ENCODE peak calls at places on chromosomes 6 and 20, in seven cellular contexts. K is K562, F is H1, S is SK-N-SH, R is GM12891, H is GM12878, E is HepG2. A is an unnamed sample.

GRCh38 chr6:54586251-54586650 is 260.3 kb upstream of the FAM83B start:
- DNase-seq in K (no peak), F (no peak), S (no peak), R (no peak), H (no peak), E (no peak), A (no peak)

GRCh38 chr6:134173007-134173690 is 120.7 kb upstream of the SLC2A12 start:
- DNase-seq in K (no peak), F (no peak), S (no peak), R (no peak), H (no peak), E (no peak), A (no peak)

GRCh38 chr20:61223121-61223520 is 28.9 kb upstream of the CDH4 start:
- DNase-seq in K (no peak), F (no peak), S (no peak), R (no peak), H (no peak), E (no peak), A (no peak)

GRCh38 chr6:31270788-31271640 is 878 bp downstream of the HLA-C start:
- DNase-seq in K (no peak), F (no peak), S (peak; percentile 49), R (peak; percentile 52), H (no peak), E (no peak), A (peak; percentile 25)

GRCh38 chr6:30926644-30927043 is 5.3 kb downstream of the SFTA2 start:
- DNase-seq in K (no peak), F (no peak), S (no peak), R (no peak), H (no peak), E (no peak), A (no peak)

GRCh38 chr20:10761786-10762185 is 88.0 kb upstream of the JAG1 start:
- DNase-seq in K (no peak), F (no peak), S (no peak), R (no peak), H (no peak), E (peak; percentile 28), A (no peak)

GRCh38 chr6:7523922-7524321 is 17.5 kb upstream of the DSP start:
- DNase-seq in K (no peak), F (no peak), S (no peak), R (no peak), H (no peak), E (no peak), A (no peak)

GRCh38 chr20:21396045-21396893 is 1.1 kb downstream of the NKX2-4 start:
- DNase-seq in K (no peak), F (no peak), S (peak; percentile 68), R (peak; percentile 13), H (no peak), E (no peak), A (no peak)

GRCh38 chr6:42787018-42787611 is 5.3 kb downstream of the BICRAL start:
- DNase-seq in K (no peak), F (no peak), S (no peak), R (no peak), H (no peak), E (no peak), A (no peak)

GRCh38 chr6:7723041-7723447 is 2.9 kb upstream of the BMP6 start:
- DNase-seq in K (peak; percentile 70), F (peak; percentile 61), S (peak; percentile 50), R (peak; percentile 20), H (no peak), E (peak; percentile 79), A (no peak)

GRCh38 chr6:39056191-39056590 is 7.6 kb downstream of the GLP1R start:
- DNase-seq in K (no peak), F (no peak), S (no peak), R (no peak), H (no peak), E (no peak), A (no peak)

GRCh38 chr20:577167-577791 is 32.8 kb downstream of the TCF15 start:
- DNase-seq in K (peak; percentile 58), F (no peak), S (no peak), R (no peak), H (no peak), E (peak; percentile 70), A (no peak)

GRCh38 chr20:24100370-24101011 is 111.9 kb upstream of the GGTLC1 start:
- DNase-seq in K (peak; percentile 30), F (no peak), S (peak; percentile 53), R (peak; percentile 23), H (no peak), E (peak; percentile 70), A (no peak)

GRCh38 chr6:124661231-124661630 is 301.0 kb upstream of the RNF217 start:
- DNase-seq in K (no peak), F (no peak), S (no peak), R (no peak), H (no peak), E (no peak), A (no peak)

GRCh38 chr6:108559097-108559883 is 1.4 kb upstream of the FOXO3 start:
- DNase-seq in K (peak; percentile 78), F (no peak), S (peak; percentile 85), R (peak; percentile 41), H (no peak), E (peak; percentile 64), A (peak; percentile 66)

GRCh38 chr6:36319834-36320233 is 16.9 kb downstream of the BNIP5 start:
- DNase-seq in K (no peak), F (no peak), S (no peak), R (no peak), H (no peak), E (no peak), A (no peak)

GRCh38 chr20:58293453-58293852 is 16.1 kb upstream of the RAB22A start:
- DNase-seq in K (peak; percentile 55), F (no peak), S (peak; percentile 61), R (no peak), H (no peak), E (peak; percentile 28), A (no peak)

GRCh38 chr20:2771631-2772080 is 28.8 kb downstream of the CPXM1 start:
- DNase-seq in K (no peak), F (no peak), S (no peak), R (no peak), H (no peak), E (peak; percentile 26), A (no peak)

GRCh38 chr6:153677522-153677921 is 361.5 kb upstream of the OPRM1 start:
- DNase-seq in K (no peak), F (no peak), S (no peak), R (no peak), H (no peak), E (no peak), A (no peak)

GRCh38 chr20:44050327-44050726 is 135.7 kb downstream of the TOX2 start:
- DNase-seq in K (no peak), F (no peak), S (no peak), R (no peak), H (no peak), E (no peak), A (no peak)

GRCh38 chr20:44051661-44052000 is 135.4 kb downstream of the JPH2 start:
- DNase-seq in K (no peak), F (no peak), S (no peak), R (no peak), H (no peak), E (no peak), A (no peak)

GRCh38 chr20:44052166-44052565 is 134.8 kb downstream of the JPH2 start:
- DNase-seq in K (no peak), F (no peak), S (no peak), R (no peak), H (no peak), E (no peak), A (no peak)

GRCh38 chr20:44053046-44053445 is 133.9 kb downstream of the JPH2 start:
- DNase-seq in K (no peak), F (no peak), S (no peak), R (no peak), H (no peak), E (no peak), A (no peak)

GRCh38 chr20:44050925-44051660 is 135.9 kb downstream of the JPH2 start:
- DNase-seq in K (no peak), F (no peak), S (no peak), R (no peak), H (no peak), E (no peak), A (no peak)
- TF ChIP-seq TAF1 in K (no peak), F (no peak), S (no peak), R (no peak), H (no peak), E (no peak), A (no peak)

GRCh38 chr6:151324079-151324825 is 67.1 kb downstream of the ZBTB2 start:
- DNase-seq in K (peak; percentile 84), F (peak; percentile 63), S (peak; percentile 81), R (peak; percentile 52), H (peak; percentile 9), E (peak; percentile 69), A (peak; percentile 40)

GRCh38 chr6:151322570-151322969 is 68.8 kb downstream of the ZBTB2 start:
- DNase-seq in K (peak; percentile 32), F (no peak), S (no peak), R (no peak), H (no peak), E (peak; percentile 45), A (no peak)

GRCh38 chr6:151327079-151327478 is 64.3 kb downstream of the ZBTB2 start:
- DNase-seq in K (no peak), F (no peak), S (no peak), R (no peak), H (no peak), E (no peak), A (no peak)

GRCh38 chr6:151321438-151321837 is 69.9 kb downstream of the ZBTB2 start:
- DNase-seq in K (no peak), F (no peak), S (no peak), R (no peak), H (no peak), E (no peak), A (no peak)

GRCh38 chr6:151325075-151326050 is 66.0 kb downstream of the ZBTB2 start:
- DNase-seq in K (no peak), F (no peak), S (peak; percentile 80), R (no peak), H (no peak), E (peak; percentile 62), A (no peak)
- TF ChIP-seq POLR2AphosphoS5 in K (no peak), F (no peak), S (no peak), R (no peak), H (no peak), E (peak; percentile 24), A (no peak)

GRCh38 chr6:119313937-119314893 is 35.3 kb downstream of the MAN1A1 start:
- DNase-seq in K (no peak), F (no peak), S (no peak), R (no peak), H (peak; percentile 42), E (no peak), A (no peak)
- TF ChIP-seq TAF1 in K (no peak), F (no peak), S (no peak), R (peak; percentile 41), H (peak; percentile 29), E (no peak), A (peak; percentile 16)

DNA sequence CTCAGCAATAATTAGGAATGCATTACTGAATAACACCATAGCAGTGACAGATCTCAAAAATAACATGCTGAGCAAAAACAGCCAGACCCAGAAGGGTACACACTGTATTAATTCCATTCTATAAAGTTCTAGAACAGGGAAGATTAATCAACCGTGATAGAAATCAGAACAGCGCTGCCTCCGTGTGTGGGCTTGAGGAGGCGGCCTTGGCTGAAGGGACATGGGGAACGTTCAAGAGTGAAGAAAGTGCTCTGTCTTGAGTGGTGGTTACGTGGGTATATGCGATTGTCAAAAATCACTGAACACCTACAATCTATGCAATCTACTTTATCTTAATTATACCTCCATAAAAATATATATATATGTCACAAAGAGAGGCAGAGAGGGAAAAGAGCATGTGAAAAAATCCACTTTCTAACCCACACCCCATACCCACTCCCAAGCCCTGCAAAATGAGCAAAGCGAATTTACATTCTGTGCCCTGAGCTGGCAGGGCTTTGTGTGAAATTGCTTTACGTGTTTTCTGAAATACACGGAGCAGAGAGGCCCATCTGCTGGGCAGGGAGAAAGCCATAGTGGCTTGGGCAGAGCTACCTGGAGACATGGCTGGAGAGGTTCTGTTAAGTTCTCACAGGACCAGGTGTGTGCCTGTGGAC is 74.4 kb downstream of the NFATC2 start:
- DNase-seq in K (no peak), F (no peak), S (no peak), R (no peak), H (no peak), E (no peak), A (no peak)
- TF ChIP-seq POLR2AphosphoS5 in K (no peak), F (no peak), S (no peak), R (no peak), H (no peak), E (no peak), A (no peak)

A was measured in GM12892.